ENCODE peak calls at places on chromosome 2, in four cellular contexts. U, K, Z and M are unnamed samples.

GRCh38 chr2:47056374-47056773 is 98.7 kb downstream of the STPG4 start:
- DNase-seq in Z (no peak), U (no peak), K (no peak), M (no peak)

GRCh38 chr2:155377178-155377780 is 678.8 kb downstream of the KCNJ3 start:
- DNase-seq in K (peak), Z (no peak), U (peak), M (no peak)

GRCh38 chr2:218245214-218245613 is 15.6 kb upstream of the GPBAR1 start:
- DNase-seq in K (no peak), Z (no peak), U (peak), M (no peak)

GRCh38 chr2:161415467-161416293 is 417 bp upstream of the TBR1 start:
- DNase-seq in U (peak), Z (no peak), K (no peak), M (no peak)

GRCh38 chr2:133171396-133172004 is 396.8 kb downstream of the NCKAP5 start:
- DNase-seq in Z (peak), K (peak), U (peak), M (peak)

GRCh38 chr2:181790716-181791649 is 100.5 kb upstream of the ITPRID2 start:
- DNase-seq in K (peak), U (peak), Z (peak), M (no peak)

GRCh38 chr2:128405981-128406601 is 87.4 kb upstream of the HS6ST1 start:
- DNase-seq in U (no peak), K (no peak), Z (no peak), M (no peak)

GRCh38 chr2:43012966-43013365 is 213.4 kb downstream of the ZFP36L2 start:
- DNase-seq in U (no peak), Z (no peak), K (no peak), M (no peak)

GRCh38 chr2:184031402-184032147 is 566.8 kb upstream of the ZNF804A start:
- DNase-seq in U (no peak), K (no peak), Z (no peak), M (no peak)

GRCh38 chr2:66433945-66434678 is 813 bp upstream of the MEIS1 start:
- DNase-seq in Z (no peak), K (peak), U (peak), M (no peak)

GRCh38 chr2:150478206-150478974 is 9.1 kb downstream of the RND3 start:
- DNase-seq in Z (no peak), K (no peak), U (no peak), M (no peak)
- TF ChIP-seq FOXK2 in Z (no peak), K (no peak), U (no peak), M (no peak)

DNA sequence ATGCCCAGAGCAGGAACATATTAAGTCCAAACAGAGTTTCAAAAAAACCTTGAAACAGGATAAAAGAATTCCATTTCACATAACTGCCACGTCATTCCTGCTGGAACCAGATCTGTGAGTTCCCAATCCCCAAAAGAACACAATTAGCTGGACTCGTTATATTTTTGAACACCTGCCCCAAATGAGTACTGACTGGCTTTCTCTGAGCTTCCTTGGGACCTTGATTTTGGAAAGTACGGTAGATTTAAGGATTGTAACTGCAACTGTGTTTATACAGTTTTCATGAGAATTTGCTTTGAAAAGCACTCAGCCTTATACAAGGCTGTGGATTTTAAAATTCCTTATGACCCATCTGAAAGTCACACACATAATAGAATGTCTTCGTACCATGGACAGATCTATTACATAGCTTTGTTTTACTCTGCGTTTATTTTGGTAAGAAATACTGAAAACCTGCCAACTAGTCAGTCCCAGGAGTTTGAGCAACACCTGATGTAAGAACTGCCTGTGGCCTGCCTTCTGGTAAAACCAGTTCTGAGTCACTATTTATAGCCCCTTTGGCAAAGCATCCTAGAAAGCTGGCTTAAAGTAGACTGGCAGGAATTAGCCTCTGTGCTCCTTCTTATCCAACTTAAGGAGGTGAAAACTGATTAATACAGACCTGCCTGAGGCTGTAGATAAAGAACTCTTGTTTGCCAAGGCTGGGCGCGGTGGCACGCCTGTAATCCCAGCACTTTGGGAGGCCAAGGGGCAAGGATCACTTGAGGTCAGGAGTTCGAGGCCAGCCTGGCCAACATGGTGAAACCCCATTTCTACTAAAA is 48.1 kb downstream of the MERTK start:
- DNase-seq in Z (no peak), K (no peak), U (peak), M (no peak)
- TF ChIP-seq SP1 in Z (no peak), K (no peak), U (no peak), M (no peak)

GRCh38 chr2:68367918-68368656 is 3.0 kb downstream of the PLEK start:
- DNase-seq in K (no peak), Z (no peak), U (no peak), M (no peak)

GRCh38 chr2:68366083-68366560 is 1.0 kb downstream of the PLEK start:
- DNase-seq in U (no peak), K (no peak), Z (no peak), M (no peak)

GRCh38 chr2:68369340-68369734 is 4.3 kb downstream of the PLEK start:
- DNase-seq in K (no peak), U (no peak), Z (no peak), M (no peak)

GRCh38 chr2:68371138-68371537 is 6.1 kb downstream of the PLEK start:
- DNase-seq in K (no peak), U (no peak), Z (no peak), M (no peak)

GRCh38 chr2:68368657-68369339 is 3.7 kb downstream of the PLEK start:
- DNase-seq in Z (no peak), U (no peak), K (no peak), M (no peak)
- TF ChIP-seq FOXK2 in Z (no peak), U (no peak), K (no peak), M (no peak)

DNA sequence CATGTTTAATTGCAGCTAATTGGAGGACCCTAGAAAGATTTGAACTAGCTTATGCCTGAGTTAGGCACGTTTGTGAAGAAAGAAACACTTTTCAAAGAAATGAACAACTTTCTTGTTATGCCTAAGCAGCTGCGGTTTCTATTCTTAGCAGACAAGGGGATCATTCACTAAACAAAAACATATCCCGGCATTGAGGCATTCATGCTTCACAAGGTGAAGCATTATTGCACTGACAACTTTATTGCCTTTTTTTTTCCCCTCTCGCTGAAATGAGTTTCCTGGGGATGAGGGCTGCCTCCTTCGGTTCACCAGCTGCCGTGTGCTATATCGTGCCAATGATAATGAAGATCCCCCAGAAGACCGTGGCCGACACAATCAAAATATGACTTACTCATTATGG is 288.2 kb upstream of the ST6GAL2 start:
- DNase-seq in Z (no peak), K (no peak), U (no peak), M (no peak)
- TF ChIP-seq SP1 in Z (no peak), K (no peak), U (no peak), M (no peak)